ENCODE peak calls at places on chromosomes 1 and 21, in seven cellular contexts. G is cardiac fibroblast, F is A549, M is AG09309, C is GM23338, E is brain microvascular endothelial cell, A is tibial nerve. Q is an unnamed sample.

GRCh38 chr1:190022709-190023108 is 455.0 kb downstream of the BRINP3 start:
- DNase-seq in G (no peak), F (peak), M (no peak), C (no peak), E (no peak), A (no peak), Q (peak)

GRCh38 chr1:60949154-60949825 is 133.1 kb upstream of the NFIA start:
- DNase-seq in G (no peak), F (no peak), M (no peak), C (peak), E (no peak), A (no peak), Q (no peak)

GRCh38 chr1:222974496-222974895 is 159.7 kb downstream of the DISP1 start:
- DNase-seq in G (peak), F (no peak), M (peak), C (no peak), E (peak), A (no peak), Q (peak)

GRCh38 chr1:174974711-174975111 is 25.0 kb upstream of the CACYBP start:
- DNase-seq in G (no peak), F (no peak), M (no peak), C (no peak), E (no peak), A (no peak), Q (no peak)

GRCh38 chr1:64019818-64020217 is 183.6 kb upstream of the UBE2U start:
- DNase-seq in G (peak), F (no peak), M (no peak), C (peak), E (peak), A (no peak), Q (no peak)

GRCh38 chr1:23897083-23897482 is 16.1 kb downstream of the CNR2 start:
- DNase-seq in G (no peak), F (no peak), M (no peak), C (no peak), E (no peak), A (no peak), Q (no peak)

GRCh38 chr1:61636392-61636791 is 88.5 kb downstream of the TM2D1 start:
- DNase-seq in G (no peak), F (no peak), M (no peak), C (no peak), E (no peak), A (no peak), Q (no peak)

GRCh38 chr1:13737388-13737787 is 37.4 kb downstream of the PRDM2 start:
- DNase-seq in G (no peak), F (no peak), M (no peak), C (peak), E (no peak), A (no peak), Q (no peak)

GRCh38 chr1:239421810-239422209 is 35.4 kb downstream of the CHRM3 start:
- DNase-seq in G (no peak), F (no peak), M (no peak), C (no peak), E (no peak), A (no peak), Q (no peak)

GRCh38 chr1:241640149-241640866 is at the start of the genes CHML and OPN3:
- DNase-seq in G (peak), F (peak), M (peak), C (peak), E (peak), A (peak), Q (peak)

GRCh38 chr1:92709738-92710137 is 75.2 kb downstream of the EVI5 start:
- DNase-seq in G (peak), F (no peak), M (peak), C (peak), E (peak), A (no peak), Q (peak)

GRCh38 chr1:157700305-157700704 is 264 bp downstream of the FCRL3 start:
- DNase-seq in G (no peak), F (no peak), M (no peak), C (no peak), E (no peak), A (no peak), Q (no peak)
- H3K4me3 ChIP-seq in G (no peak), F (no peak), M (no peak), C (no peak), E (no peak), A (no peak), Q (no peak)

GRCh38 chr21:41914965-41915364 is 35.8 kb upstream of the PRDM15 start:
- DNase-seq in G (no peak), F (no peak), M (no peak), C (no peak), E (no peak), A (no peak), Q (no peak)

GRCh38 chr21:41918561-41919358 is 35.1 kb downstream of the C2CD2 start:
- DNase-seq in G (no peak), F (no peak), M (no peak), C (no peak), E (no peak), A (no peak), Q (no peak)

GRCh38 chr21:41914358-41914757 is 35.2 kb upstream of the PRDM15 start:
- DNase-seq in G (no peak), F (no peak), M (no peak), C (no peak), E (no peak), A (no peak), Q (no peak)

GRCh38 chr21:41917531-41917930 is 36.3 kb downstream of the C2CD2 start:
- DNase-seq in G (no peak), F (no peak), M (no peak), C (no peak), E (no peak), A (no peak), Q (no peak)

DNA sequence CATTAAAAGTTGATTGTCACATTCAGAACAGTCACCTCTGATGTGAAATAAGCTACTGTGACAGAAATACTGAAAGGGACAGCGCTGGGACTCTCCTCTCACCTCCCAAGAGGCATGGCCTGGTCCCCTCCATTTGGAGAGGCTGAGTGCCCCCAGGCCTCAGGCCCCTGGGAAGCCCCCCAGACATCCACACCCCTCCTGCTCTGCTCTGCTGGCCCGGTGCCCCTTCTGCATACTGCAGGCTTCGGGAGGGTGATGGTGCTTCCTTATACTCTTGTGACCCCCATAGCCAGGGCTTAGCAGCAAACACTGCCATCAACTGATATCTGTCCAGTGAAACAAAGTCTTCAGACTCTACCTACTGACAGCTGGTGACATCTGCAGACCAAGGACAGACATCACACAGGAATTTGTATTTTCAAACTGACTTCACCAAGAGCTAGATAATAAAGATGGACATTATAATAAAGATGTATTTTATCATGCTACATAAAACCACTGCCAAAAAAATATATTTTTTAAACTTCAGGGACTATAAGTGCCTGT is 36.9 kb downstream of the C2CD2 start:
- DNase-seq in G (no peak), F (no peak), M (no peak), C (no peak), E (no peak), A (no peak), Q (no peak)
- TF ChIP-seq CTCF in G (no peak), F (no peak), M (no peak), C (no peak), E (peak), A (no peak), Q (no peak)

GRCh38 chr1:8450312-8450711 is 132.4 kb downstream of the SLC45A1 start:
- DNase-seq in G (no peak), F (no peak), M (no peak), C (no peak), E (no peak), A (no peak), Q (no peak)

GRCh38 chr1:8443558-8444194 is 125.8 kb downstream of the SLC45A1 start:
- DNase-seq in G (peak), F (no peak), M (no peak), C (peak), E (no peak), A (no peak), Q (no peak)

GRCh38 chr1:8447616-8448150 is 129.8 kb downstream of the SLC45A1 start:
- DNase-seq in G (no peak), F (no peak), M (no peak), C (no peak), E (no peak), A (no peak), Q (no peak)

DNA sequence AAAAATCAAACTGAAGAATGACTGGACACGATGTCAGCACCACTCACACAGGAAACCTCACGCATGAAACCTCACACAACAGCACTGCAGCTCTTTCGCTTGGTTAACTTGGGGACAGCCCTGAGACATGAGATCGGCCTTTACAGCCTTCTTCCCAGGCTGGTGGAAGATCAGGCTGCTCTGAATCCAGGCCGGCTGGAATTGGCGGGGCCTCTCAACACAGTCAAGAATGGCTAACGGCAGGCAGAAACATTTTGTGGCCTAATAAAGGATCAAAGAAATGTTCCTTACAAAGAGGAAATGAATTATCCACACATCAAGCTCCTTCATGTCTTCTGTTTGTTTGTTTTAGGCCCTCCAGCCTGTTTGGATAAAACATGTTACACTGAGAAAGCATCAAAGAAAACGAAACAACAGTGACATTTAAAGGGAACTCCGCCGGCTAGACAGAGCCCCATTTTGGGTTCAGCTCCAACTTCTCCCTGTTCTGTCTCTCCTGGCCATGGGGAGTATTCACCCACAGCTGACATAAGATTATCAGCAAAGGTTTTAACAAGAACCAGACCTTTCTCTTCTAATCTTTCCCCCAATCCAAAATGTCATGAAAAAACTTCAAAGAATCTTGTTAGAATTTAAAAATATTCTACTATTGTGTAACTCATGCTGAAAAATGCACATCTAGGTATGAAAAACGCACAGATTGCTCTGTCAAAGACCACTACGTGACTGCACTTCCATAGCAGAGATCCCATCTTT is 131.2 kb downstream of the SLC45A1 start:
- DNase-seq in G (peak), F (no peak), M (no peak), C (no peak), E (no peak), A (no peak), Q (no peak)
- H3K4me3 ChIP-seq in G (no peak), F (no peak), M (no peak), C (no peak), E (peak), A (peak), Q (no peak)

GRCh38 chr1:16613185-16614147 is at the start of gene NBPF1:
- DNase-seq in G (peak), F (peak), M (peak), C (peak), E (peak), A (peak), Q (peak)
- TF ChIP-seq CTCF in G (no peak), F (peak), M (no peak), C (no peak), E (peak), A (peak), Q (peak)